ENCODE peak calls at places on chromosome 15, in five cellular contexts. X is AG09309, B is fibroblast of the aortic adventitia, P is transverse colon, J is cardiac fibroblast. W is an unnamed sample.

GRCh38 chr15:40247406-40247971 is 8.6 kb downstream of the PAK6 start:
- DNase-seq in X (no peak), B (no peak), P (no peak), J (no peak), W (no peak)

GRCh38 chr15:67033521-67033920 is 31.9 kb upstream of the SMAD3 start:
- DNase-seq in X (no peak), B (no peak), P (peak; percentile 42), J (no peak), W (no peak)

GRCh38 chr15:52351206-52351907 is 55.8 kb upstream of the MYO5C start:
- DNase-seq in X (no peak), B (peak; percentile 93), P (no peak), J (peak; percentile 66), W (no peak)

GRCh38 chr15:54815546-54815945 is 381.2 kb downstream of the RSL24D1 start:
- DNase-seq in X (no peak), B (no peak), P (no peak), J (no peak), W (no peak)

GRCh38 chr15:67051088-67051659 is 14.2 kb upstream of the SMAD3 start:
- DNase-seq in X (no peak), B (no peak), P (no peak), J (no peak), W (no peak)

GRCh38 chr15:101052031-101052620 is 133.0 kb downstream of the LRRK1 start:
- DNase-seq in X (no peak), B (no peak), P (no peak), J (no peak), W (no peak)

GRCh38 chr15:72919936-72920455 is 132.3 kb upstream of the NEO1 start:
- DNase-seq in X (no peak), B (no peak), P (no peak), J (no peak), W (no peak)

GRCh38 chr15:64004582-64004981 is 41.7 kb downstream of the DAPK2 start:
- DNase-seq in X (no peak), B (peak; percentile 10), P (peak; percentile 80), J (peak; percentile 39), W (no peak)

GRCh38 chr15:32852771-32853170 is 135.0 kb downstream of the GREM1 start:
- DNase-seq in X (no peak), B (no peak), P (no peak), J (no peak), W (no peak)

GRCh38 chr15:64574220-64574994 is 114.0 kb downstream of the ZNF609 start:
- DNase-seq in X (no peak), B (peak; percentile 47), P (no peak), J (peak; percentile 80), W (no peak)

GRCh38 chr15:92683511-92683834 is 27.9 kb upstream of the FAM174B start:
- DNase-seq in X (no peak), B (no peak), P (peak; percentile 41), J (peak; percentile 22), W (peak; percentile 64)

GRCh38 chr15:82966671-82967071 is 14.2 kb upstream of the HOMER2 start:
- DNase-seq in X (no peak), B (no peak), P (no peak), J (no peak), W (no peak)

GRCh38 chr15:65330934-65331645 is 26.6 kb downstream of the RNU5B-1 start:
- DNase-seq in X (no peak), B (no peak), P (no peak), J (no peak), W (no peak)

GRCh38 chr15:33086500-33087141 is 107.9 kb downstream of the FMN1 start:
- DNase-seq in X (no peak), B (peak; percentile 88), P (no peak), J (peak; percentile 84), W (no peak)

DNA sequence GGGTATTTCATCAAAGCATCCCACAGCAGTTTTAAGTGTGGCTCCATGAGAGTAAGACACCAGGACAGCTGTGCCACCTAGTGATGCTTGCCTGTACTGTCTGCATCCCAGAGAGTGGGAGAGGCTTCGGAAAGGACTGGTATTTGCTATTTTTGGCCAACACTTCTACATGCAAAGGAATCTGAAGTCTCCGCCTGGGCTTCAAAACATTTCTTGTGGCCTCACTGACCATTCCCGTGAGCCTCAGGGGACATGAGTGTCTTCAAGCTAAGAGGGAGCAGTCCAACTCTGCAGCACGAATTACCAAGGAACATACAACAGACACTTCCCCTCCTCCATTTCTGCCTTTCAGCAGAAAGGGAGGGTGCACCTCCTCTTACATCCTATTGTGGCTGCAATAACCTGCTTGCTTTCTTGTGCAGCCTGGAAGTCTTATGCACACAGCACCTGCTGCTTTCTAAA is 177.5 kb downstream of the RORA start:
- DNase-seq in X (peak; percentile 67), B (peak; percentile 84), P (peak; percentile 32), J (peak; percentile 88), W (no peak)
- TF ChIP-seq CTCF in X (peak; percentile 92), B (peak; percentile 91), P (peak; percentile 46), J (peak; percentile 88), W (peak; percentile 43)

GRCh38 chr15:90087454-90088154 is 14.7 kb downstream of the IDH2 start:
- DNase-seq in X (no peak), B (peak; percentile 16), P (peak; percentile 26), J (peak; percentile 39), W (no peak)
- TF ChIP-seq CTCF in X (peak; percentile 20), B (peak; percentile 33), P (no peak), J (peak; percentile 42), W (no peak)

GRCh38 chr15:74844319-74845207 is 1.6 kb upstream of the ULK3 start:
- DNase-seq in X (no peak), B (no peak), P (no peak), J (no peak), W (no peak)
- TF ChIP-seq CTCF in X (no peak), B (no peak), P (no peak), J (no peak), W (no peak)

DNA sequence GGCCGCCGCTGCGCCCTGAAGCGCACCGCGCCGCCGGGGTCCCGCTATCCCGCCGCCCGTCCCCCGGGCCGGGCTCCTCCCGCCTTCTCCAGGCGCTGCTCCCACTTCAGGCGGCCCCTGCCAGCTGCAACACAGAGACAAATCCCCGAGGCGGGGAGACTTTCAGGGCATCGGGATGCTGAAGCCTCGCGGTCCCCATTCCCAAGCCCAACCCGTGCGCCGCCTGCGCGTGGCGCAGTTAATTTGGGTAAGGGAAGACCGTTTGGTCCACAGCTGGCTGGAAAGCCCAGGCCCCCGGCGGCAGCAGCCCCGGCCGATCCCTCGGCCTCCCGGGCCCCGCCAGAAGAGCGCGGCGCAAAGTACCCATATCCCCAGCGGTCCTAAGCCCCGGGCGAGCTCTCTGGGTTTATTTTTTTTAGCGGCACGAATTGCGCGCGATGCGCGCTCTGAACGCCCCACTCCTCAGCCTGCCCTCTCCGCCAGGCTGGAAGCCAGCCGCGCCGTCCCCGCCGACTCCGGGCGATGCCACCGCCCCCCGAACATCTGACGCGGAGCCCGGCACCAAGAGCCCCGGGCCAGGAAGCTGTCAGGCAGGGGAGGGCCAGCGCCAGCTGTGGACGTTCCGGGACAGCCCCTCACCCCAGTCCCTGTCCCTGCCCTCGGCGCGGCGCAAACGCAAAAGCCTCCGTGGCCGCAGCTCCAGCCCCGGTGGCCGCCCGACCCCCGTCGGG is 517 bp downstream of the FBN1 start:
- DNase-seq in X (no peak), B (peak; percentile 57), P (no peak), J (peak; percentile 65), W (peak; percentile 64)
- TF ChIP-seq CTCF in X (no peak), B (no peak), P (no peak), J (no peak), W (no peak)

DNA sequence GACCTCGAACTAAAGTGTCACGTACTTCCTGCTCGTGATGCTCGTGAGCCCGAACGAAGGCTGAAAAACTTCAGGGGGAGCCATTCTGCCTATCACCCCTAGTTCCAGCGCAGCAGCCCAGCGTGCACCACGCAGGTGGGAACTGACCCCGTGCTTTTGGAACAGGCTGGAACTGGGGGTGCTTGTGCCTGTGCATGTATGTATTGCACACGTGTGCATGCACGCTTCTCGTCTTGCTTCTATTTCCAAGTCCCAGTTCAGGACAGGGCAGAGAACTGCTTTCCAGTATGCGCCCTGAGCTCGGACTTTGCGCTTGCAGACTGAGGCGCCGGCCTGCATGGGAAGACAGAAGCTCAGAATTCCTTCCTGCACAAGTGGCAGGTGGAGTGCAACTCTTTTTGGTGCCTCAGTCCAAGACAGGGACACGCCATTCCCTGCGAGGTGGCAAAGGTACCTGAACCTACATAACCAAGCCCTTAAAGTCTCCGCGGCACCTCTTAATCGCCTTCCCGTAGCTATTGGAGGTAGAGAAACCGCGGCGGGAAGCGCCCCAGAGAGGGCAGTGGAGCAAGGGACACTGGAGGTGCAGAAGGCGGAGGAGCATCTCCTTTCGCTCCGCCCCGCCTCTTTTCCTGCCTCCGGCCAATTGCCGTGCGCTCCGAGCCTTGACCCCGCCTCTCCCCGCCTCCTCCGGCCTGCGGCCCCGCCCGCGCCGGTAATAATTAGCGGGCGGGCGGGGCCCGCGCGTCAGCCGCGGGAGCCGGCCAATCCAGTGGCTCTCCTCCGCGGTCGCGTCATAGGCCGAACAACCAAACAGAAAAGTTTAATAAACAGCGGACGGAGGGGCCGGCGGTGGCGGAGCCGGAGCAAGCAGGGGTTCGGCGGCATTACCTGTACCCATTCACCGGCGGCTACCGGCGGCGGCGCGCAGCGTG is at the start of gene ZFAND6:
- DNase-seq in X (peak; percentile 56), B (peak; percentile 87), P (peak; percentile 98), J (peak; percentile 90), W (peak; percentile 98)
- TF ChIP-seq CTCF in X (no peak), B (no peak), P (no peak), J (no peak), W (no peak)

DNA sequence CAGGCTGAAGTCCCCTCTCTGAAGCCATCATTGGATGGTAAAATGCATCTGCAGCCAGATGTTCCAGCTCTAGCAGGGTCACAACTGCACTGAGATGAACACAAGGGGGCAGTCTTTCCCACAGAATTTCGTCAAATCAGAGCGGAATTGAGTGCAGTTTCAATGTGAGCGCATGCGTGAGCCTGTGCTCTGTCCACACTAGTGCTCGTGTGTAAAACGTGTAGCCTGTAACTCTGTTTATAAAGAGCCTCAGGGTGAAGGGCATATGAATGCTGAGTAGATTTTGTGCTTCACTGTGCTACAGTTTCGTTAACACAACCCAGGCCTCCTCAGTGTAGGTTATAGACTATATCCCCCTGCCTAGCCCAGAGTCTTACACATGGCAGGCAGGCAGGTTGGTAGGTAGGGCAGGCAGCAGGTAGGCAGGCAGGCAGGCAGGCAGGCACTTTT is 92.7 kb upstream of the GOLGA6L4 start:
- DNase-seq in X (peak; percentile 41), B (peak; percentile 89), P (peak; percentile 78), J (peak; percentile 87), W (peak; percentile 82)
- TF ChIP-seq CTCF in X (peak; percentile 77), B (peak; percentile 80), P (peak; percentile 81), J (peak; percentile 77), W (peak; percentile 79)

GRCh38 chr15:68249058-68249713 is 19.7 kb upstream of the CLN6 start:
- DNase-seq in X (no peak), B (no peak), P (no peak), J (no peak), W (no peak)
- TF ChIP-seq CTCF in X (no peak), B (no peak), P (no peak), J (no peak), W (no peak)

GRCh38 chr15:41856262-41856661 is 17.6 kb downstream of the PLA2G4B start:
- DNase-seq in X (no peak), B (no peak), P (no peak), J (no peak), W (no peak)

GRCh38 chr15:41857316-41857715 is 18.7 kb downstream of the PLA2G4B start:
- DNase-seq in X (no peak), B (no peak), P (no peak), J (no peak), W (no peak)

GRCh38 chr15:41855121-41855941 is 16.7 kb downstream of the PLA2G4B start:
- DNase-seq in X (no peak), B (no peak), P (no peak), J (no peak), W (peak; percentile 61)

GRCh38 chr15:41858756-41859155 is 20.1 kb downstream of the PLA2G4B start:
- DNase-seq in X (no peak), B (no peak), P (no peak), J (no peak), W (no peak)

GRCh38 chr15:41856716-41857115 is 18.1 kb downstream of the PLA2G4B start:
- DNase-seq in X (no peak), B (no peak), P (no peak), J (no peak), W (no peak)
- TF ChIP-seq CTCF in X (no peak), B (no peak), P (no peak), J (no peak), W (no peak)

W was measured in nephron progenitor cell.